ENCODE peak calls at places on chromosome 16, in six cellular contexts. T is K562, I is HepG2, W is GM12878, M is HCT116, X is H1. L is an unnamed sample.

GRCh38 chr16:30761427-30761927 is 385 bp downstream of the CFAP119 start:
- DNase-seq in I (no peak), W (no peak), T (peak), X (peak), M (no peak), L (peak)

GRCh38 chr16:425740-426114 is 278 bp downstream of the RAB11FIP3 start:
- DNase-seq in I (no peak), M (no peak), T (no peak), X (no peak), W (no peak), L (no peak)

GRCh38 chr16:14325502-14325901 is 254.4 kb downstream of the MRTFB start:
- DNase-seq in T (no peak), M (no peak), X (no peak), W (no peak), I (no peak), L (no peak)

GRCh38 chr16:4501071-4501478 is 24.9 kb downstream of the HMOX2 start:
- DNase-seq in M (no peak), X (no peak), T (no peak), W (no peak), I (peak), L (no peak)

GRCh38 chr16:3051489-3051888 is 5.1 kb downstream of the MMP25 start:
- DNase-seq in I (no peak), M (no peak), W (no peak), T (no peak), X (no peak), L (no peak)

GRCh38 chr16:84848991-84849634 is 29.3 kb downstream of the CRISPLD2 start:
- DNase-seq in I (no peak), T (no peak), W (no peak), X (peak), M (no peak), L (no peak)

GRCh38 chr16:50640919-50641817 is 39.9 kb downstream of the SNX20 start:
- DNase-seq in I (no peak), T (no peak), M (no peak), W (no peak), X (no peak), L (no peak)

GRCh38 chr16:75108792-75109731 is 7.5 kb downstream of the LDHD start:
- DNase-seq in T (no peak), X (no peak), I (no peak), W (peak), M (peak), L (no peak)

GRCh38 chr16:10827691-10828341 is 9.2 kb upstream of the TVP23A start:
- DNase-seq in T (no peak), W (no peak), I (no peak), M (no peak), X (no peak), L (no peak)

GRCh38 chr16:56600398-56600999 is 7.9 kb upstream of the MT2A start:
- DNase-seq in X (no peak), W (no peak), I (peak), M (peak), T (peak), L (peak)

GRCh38 chr16:19375561-19376158 is 42.0 kb upstream of the TMC5 start:
- DNase-seq in I (peak), T (peak), X (no peak), M (peak), W (peak), L (peak)

GRCh38 chr16:84816023-84816422 is 3.8 kb upstream of the CRISPLD2 start:
- DNase-seq in X (no peak), T (no peak), W (no peak), I (peak), M (no peak), L (no peak)

GRCh38 chr16:261031-261691 is 14.6 kb downstream of the RGS11 start:
- DNase-seq in M (no peak), X (no peak), I (no peak), W (no peak), T (no peak), L (no peak)

GRCh38 chr16:72938426-72939164 is 109.3 kb downstream of the ZFHX3 start:
- DNase-seq in I (no peak), M (no peak), W (no peak), X (no peak), T (no peak), L (no peak)

GRCh38 chr16:57610611-57611010 is 17.8 kb upstream of the ADGRG1 start:
- DNase-seq in M (no peak), X (peak), T (no peak), I (no peak), W (no peak), L (no peak)

GRCh38 chr16:72875291-72876036 is 172.5 kb downstream of the ZFHX3 start:
- DNase-seq in X (no peak), M (no peak), W (no peak), T (no peak), I (peak), L (no peak)

GRCh38 chr16:54282202-54282922 is 4.2 kb downstream of the IRX3 start:
- DNase-seq in M (peak), W (no peak), I (no peak), T (peak), X (peak), L (peak)

DNA sequence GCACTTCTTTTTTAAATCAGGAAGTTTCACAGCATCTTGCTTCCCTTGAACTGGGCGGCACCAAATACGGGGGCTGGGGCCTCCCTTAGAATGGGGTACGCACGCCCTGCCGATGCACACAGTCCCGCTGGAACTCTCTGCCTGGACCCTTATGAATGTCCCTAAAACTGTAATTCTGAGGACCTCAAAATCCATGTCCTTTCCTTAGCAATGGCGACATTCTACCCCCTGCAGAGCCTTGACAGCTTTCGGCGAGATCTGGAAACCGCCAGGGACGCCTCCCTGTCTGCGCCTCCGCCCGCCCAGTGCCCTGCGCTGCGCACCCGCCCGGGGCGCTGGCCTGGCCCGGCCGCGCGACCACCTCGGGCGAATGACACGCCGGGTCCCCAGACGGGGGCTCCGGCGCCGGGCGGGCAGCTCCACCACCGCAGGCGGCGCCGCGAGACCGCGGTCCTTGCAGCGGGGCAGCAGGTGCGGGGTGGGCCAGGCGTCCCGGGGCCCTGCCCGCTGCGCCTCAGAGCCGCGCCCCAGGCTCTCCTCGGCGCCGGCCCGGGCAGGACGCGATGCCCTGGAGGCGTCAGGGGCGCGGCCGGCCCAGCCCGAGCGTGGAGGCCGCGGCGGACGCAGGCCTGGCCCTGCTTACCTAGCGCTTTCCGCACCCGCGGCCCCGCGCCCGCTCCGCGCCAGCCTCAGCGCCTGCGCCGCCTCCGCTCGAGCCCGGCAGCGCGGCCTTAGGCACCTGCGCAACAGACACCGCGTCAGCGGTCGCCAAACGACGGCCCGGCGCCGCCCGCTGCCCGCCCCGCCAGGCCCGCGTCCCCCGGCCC is 548 bp downstream of the HAGH start:
- DNase-seq in X (peak), T (no peak), M (no peak), W (no peak), I (peak), L (peak)
- TF ChIP-seq SIN3A in X (peak), T (no peak), M (peak), W (no peak), I (no peak), L (no peak)

DNA sequence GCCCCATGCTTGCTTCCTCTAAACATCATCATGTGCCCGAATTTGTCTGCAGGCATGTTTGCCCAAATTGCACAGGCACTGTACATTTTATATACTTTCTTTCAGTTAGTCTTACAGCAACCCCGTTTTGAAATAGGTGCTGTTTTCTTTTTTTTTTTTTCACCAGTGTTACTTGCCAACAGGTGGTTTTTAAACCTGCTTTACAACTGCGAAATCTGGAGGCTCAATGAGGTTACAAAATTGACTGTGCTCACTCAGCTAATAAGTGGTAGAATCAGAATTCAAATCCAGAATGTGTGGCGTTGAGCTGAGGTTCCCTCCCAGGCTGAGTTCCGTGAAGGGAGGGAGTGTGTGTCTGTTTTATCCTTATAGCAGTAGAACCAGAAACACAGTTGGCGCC is 5.8 kb downstream of the PLA2G15 start:
- DNase-seq in T (no peak), W (no peak), I (no peak), M (no peak), X (no peak), L (no peak)
- H3K9ac ChIP-seq in T (no peak), W (no peak), I (no peak), M (no peak), X (no peak), L (no peak)

GRCh38 chr16:13316008-13316407 is 414.6 kb downstream of the SHISA9 start:
- DNase-seq in M (no peak), X (no peak), W (no peak), I (no peak), T (no peak), L (no peak)
- TF ChIP-seq SIN3A in M (no peak), X (no peak), W (no peak), I (no peak), T (no peak), L (no peak)

DNA sequence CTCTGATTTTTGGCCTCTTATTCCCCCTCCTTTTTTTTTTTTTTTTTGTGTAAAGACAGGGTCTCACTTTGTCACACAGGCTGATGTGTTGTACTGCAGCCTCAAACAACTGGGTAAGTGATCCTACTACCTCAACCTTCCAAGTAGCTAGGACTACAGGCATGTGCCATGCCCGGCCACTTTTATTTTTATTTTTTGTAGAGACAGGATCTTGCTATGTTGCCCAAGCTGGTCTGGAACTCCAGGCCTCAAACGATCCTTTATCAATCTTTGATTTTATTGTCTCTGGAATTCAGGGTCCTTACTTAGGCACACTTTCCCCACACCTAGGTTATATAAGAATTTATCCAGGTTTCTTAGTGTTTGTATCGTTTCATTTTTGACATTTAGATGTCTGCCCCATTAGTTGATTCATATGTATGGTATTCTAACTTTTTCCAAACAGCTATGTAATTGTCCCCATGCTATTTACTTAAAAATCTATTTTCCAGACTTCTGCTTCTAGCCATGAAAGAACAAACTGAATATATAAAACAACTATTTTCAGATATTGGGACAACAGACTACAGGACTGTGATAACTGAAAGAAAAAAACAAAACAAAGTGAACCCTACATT is 13.9 kb downstream of the CMC2 start:
- DNase-seq in I (no peak), W (no peak), T (no peak), M (no peak), X (no peak), L (no peak)
- H3K9ac ChIP-seq in I (peak), W (no peak), T (peak), M (no peak), X (no peak), L (peak)

GRCh38 chr16:15990902-15991301 is 41.5 kb downstream of the ABCC1 start:
- DNase-seq in T (peak), W (no peak), X (no peak), M (no peak), I (no peak), L (peak)

GRCh38 chr16:15993541-15993940 is 44.1 kb downstream of the ABCC1 start:
- DNase-seq in I (no peak), M (no peak), T (no peak), X (no peak), W (no peak), L (no peak)

GRCh38 chr16:15996432-15997109 is 47.2 kb downstream of the ABCC1 start:
- DNase-seq in I (peak), T (peak), W (no peak), X (no peak), M (peak), L (peak)

GRCh38 chr16:15993128-15993527 is 43.7 kb downstream of the ABCC1 start:
- DNase-seq in W (no peak), I (no peak), X (no peak), T (no peak), M (no peak), L (no peak)

DNA sequence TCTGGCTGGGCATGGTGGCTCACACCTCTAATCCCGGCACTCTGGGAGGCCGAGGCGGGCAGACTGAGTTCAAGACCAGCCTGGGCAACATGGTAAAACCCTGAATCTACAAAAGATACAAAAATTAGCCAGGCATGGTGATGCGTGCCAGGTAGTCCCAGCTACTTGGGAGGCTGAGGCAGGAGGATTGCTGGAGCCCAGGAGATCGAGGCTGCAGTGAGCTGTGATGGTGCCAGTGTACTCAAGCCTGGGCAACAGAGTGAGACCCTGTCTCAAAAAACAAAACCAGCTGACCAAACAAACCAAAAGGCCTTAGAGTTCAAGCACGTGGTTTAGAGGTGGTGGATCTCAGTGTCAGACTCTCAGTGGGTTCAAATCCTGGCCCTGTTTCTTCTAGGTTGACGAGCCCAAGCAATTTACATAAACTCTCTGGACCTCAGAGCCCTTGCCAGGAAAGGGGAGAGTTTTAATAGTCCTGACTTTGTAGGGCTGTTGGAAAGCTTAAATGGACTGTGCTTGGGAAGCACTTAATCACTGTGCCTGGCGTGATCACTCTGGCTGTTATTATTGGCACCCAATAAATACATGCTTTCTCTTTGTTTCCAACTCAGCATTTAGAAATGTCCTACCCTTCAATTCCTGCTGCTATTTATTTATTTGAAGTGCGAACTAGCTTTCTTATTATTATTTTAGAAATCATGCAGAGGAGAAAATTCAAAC is 44.7 kb downstream of the ABCC1 start:
- DNase-seq in I (no peak), X (no peak), M (no peak), W (no peak), T (no peak), L (no peak)
- TF ChIP-seq SIN3A in I (no peak), X (no peak), M (no peak), W (no peak), T (no peak), L (no peak)

GRCh38 chr16:77289331-77289809 is 90.2 kb downstream of the SYCE1L start:
- DNase-seq in X (no peak), I (no peak), W (no peak), M (no peak), T (no peak), L (peak)
- H3K9ac ChIP-seq in X (no peak), I (no peak), W (no peak), M (no peak), T (no peak), L (no peak)